ENCODE peak calls at places on chromosome 16, in six cellular contexts. S is body of pancreas, L is esophagus muscularis mucosa, F is tibial nerve, H is ovary, X is gastrocnemius medialis. O is an unnamed sample.
A peak's percentile ranks its signal among the peaks of the same experiment; 100 is the strongest.

GRCh38 chr16:4386951-4387565 is 15.4 kb downstream of the VASN start:
- DNase-seq in S (no peak), L (no peak), F (no peak), H (no peak), X (no peak), O (no peak)

GRCh38 chr16:52271088-52271487 is 275.9 kb downstream of the TOX3 start:
- DNase-seq in S (no peak), L (no peak), F (no peak), H (no peak), X (no peak), O (no peak)

GRCh38 chr16:78579020-78579419 is 479.6 kb downstream of the WWOX start:
- DNase-seq in S (no peak), L (no peak), F (no peak), H (no peak), X (no peak), O (no peak)

GRCh38 chr16:87848676-87849345 is 20.5 kb downstream of the SLC7A5 start:
- DNase-seq in S (peak; percentile 56), L (no peak), F (no peak), H (no peak), X (no peak), O (no peak)

GRCh38 chr16:4105848-4106247 is 10.4 kb downstream of the ADCY9 start:
- DNase-seq in S (no peak), L (no peak), F (no peak), H (no peak), X (no peak), O (no peak)

GRCh38 chr16:61890346-61890745 is 145.9 kb downstream of the CDH8 start:
- DNase-seq in S (no peak), L (no peak), F (no peak), H (no peak), X (no peak), O (no peak)

GRCh38 chr16:84165746-84166145 is 20.6 kb downstream of the DNAAF1 start:
- DNase-seq in S (no peak), L (no peak), F (no peak), H (no peak), X (no peak), O (no peak)

GRCh38 chr16:88870608-88871348 is 4.3 kb upstream of the PABPN1L start:
- DNase-seq in S (no peak), L (no peak), F (no peak), H (no peak), X (no peak), O (no peak)

GRCh38 chr16:80527297-80527696 is 13.5 kb upstream of the DYNLRB2 start:
- DNase-seq in S (peak; percentile 12), L (no peak), F (no peak), H (no peak), X (no peak), O (no peak)

GRCh38 chr16:47392114-47392513 is 68.7 kb downstream of the ITFG1 start:
- DNase-seq in S (no peak), L (no peak), F (no peak), H (no peak), X (no peak), O (no peak)

GRCh38 chr16:53080345-53081031 is 25.7 kb downstream of the CHD9 start:
- DNase-seq in S (peak; percentile 17), L (no peak), F (peak; percentile 47), H (peak; percentile 72), X (no peak), O (peak; percentile 65)

GRCh38 chr16:19169081-19169639 is 1.1 kb downstream of the SYT17 start:
- DNase-seq in S (no peak), L (no peak), F (no peak), H (no peak), X (no peak), O (no peak)

GRCh38 chr16:66292241-66292935 is 74.1 kb upstream of the CDH5 start:
- DNase-seq in S (no peak), L (no peak), F (no peak), H (no peak), X (no peak), O (no peak)

GRCh38 chr16:240559-240958 is 5.9 kb downstream of the FAM234A start:
- DNase-seq in S (no peak), L (no peak), F (no peak), H (no peak), X (no peak), O (no peak)

GRCh38 chr16:84907575-84907974 is 87.8 kb downstream of the CRISPLD2 start:
- DNase-seq in S (no peak), L (no peak), F (peak; percentile 62), H (no peak), X (peak; percentile 32), O (no peak)

GRCh38 chr16:275041-275621 is 613 bp downstream of the RGS11 start:
- DNase-seq in S (no peak), L (no peak), F (no peak), H (no peak), X (no peak), O (no peak)

GRCh38 chr16:77234611-77235010 is 35.4 kb downstream of the SYCE1L start:
- DNase-seq in S (no peak), L (no peak), F (no peak), H (no peak), X (no peak), O (no peak)

GRCh38 chr16:67248401-67249177 is at the start of gene SLC9A5:
- DNase-seq in S (peak; percentile 25), L (no peak), F (no peak), H (peak; percentile 63), X (no peak), O (no peak)

GRCh38 chr16:65845466-65846209 is 520.9 kb upstream of the CDH5 start:
- DNase-seq in S (no peak), L (no peak), F (no peak), H (no peak), X (no peak), O (no peak)

GRCh38 chr16:1923299-1924034 is 5.3 kb upstream of the HS3ST6 start:
- DNase-seq in S (no peak), L (no peak), F (no peak), H (no peak), X (no peak), O (no peak)
- TF ChIP-seq CTCF in S (peak; percentile 23), L (no peak), F (no peak), H (no peak), X (peak; percentile 22), O (peak; percentile 31)

GRCh38 chr16:31664683-31665482 is 137.2 kb downstream of the AHSP start:
- DNase-seq in S (no peak), L (no peak), F (no peak), H (no peak), X (no peak), O (no peak)
- H3K9me3 ChIP-seq in S (no peaks in the 10 kb centered on the region), L (peaks cover 9% of the 10 kb centered on the region), F (peaks cover 15% of the 10 kb centered on the region), H (no peaks in the 10 kb centered on the region), X (no peaks in the 10 kb centered on the region), O (no peaks in the 10 kb centered on the region)

DNA sequence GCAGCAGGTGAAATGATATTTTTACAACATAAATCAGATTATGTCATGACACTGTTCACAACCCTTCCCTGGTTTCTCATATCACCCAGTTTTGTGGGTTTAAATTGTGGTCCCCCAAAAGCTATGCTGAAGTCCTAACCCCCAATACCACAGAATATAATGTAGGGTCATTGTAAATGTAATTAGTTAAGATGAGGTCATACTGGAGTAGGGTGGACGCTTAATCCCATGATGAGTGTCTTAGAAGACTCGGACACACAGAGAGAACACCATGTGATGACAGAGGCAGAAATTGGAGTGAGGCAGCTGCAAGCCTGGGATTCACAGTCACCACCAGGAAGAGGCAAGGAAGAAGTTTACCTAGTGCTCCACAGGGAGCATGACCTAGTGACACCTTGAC is 197.8 kb downstream of the SALL1 start:
- DNase-seq in S (no peak), L (no peak), F (no peak), H (no peak), X (no peak), O (no peak)
- H3K27me3 ChIP-seq in S (no peaks in the 10 kb centered on the region), L (no peaks in the 10 kb centered on the region), F (no peaks in the 10 kb centered on the region), H (no peaks in the 10 kb centered on the region), X (no peaks in the 10 kb centered on the region), O (no peaks in the 10 kb centered on the region)

DNA sequence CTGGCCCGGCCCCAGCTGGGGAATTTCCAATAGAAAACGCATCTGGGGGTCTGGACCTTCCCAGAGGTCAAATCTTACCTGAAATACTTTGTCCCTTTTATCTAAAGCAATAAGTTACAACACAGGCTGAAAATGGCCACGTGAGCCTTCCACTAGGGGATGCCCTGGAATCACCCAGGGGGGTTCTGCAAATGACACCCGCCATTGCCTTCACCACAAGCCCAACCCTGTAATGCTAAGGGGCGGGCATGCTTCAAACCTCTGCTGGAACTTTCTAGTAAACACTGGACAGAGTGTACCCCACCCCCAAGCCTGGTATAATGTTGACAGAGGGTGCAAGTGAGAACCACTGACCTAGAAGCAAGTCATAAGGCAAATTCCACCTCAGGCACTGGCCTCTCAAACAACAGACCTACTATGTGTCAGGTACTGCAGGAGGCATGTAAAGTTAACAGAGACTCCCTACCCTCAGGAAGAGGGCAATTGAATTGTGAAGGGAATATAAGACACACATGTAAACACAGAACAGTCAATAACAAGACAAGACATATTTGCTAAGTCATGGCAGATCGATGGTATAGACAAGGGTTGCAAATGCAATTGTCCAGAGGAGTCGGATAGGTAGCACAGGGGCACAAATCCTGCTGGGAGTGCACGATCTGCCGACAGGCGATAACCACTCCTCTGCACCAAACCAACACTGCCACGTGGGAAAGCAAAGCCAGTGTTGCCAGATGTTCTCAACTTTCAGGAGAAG is 59.0 kb downstream of the ARHGAP17 start:
- DNase-seq in S (no peak), L (no peak), F (no peak), H (no peak), X (no peak), O (no peak)
- TF ChIP-seq CTCF in S (no peak), L (no peak), F (no peak), H (no peak), X (no peak), O (no peak)

DNA sequence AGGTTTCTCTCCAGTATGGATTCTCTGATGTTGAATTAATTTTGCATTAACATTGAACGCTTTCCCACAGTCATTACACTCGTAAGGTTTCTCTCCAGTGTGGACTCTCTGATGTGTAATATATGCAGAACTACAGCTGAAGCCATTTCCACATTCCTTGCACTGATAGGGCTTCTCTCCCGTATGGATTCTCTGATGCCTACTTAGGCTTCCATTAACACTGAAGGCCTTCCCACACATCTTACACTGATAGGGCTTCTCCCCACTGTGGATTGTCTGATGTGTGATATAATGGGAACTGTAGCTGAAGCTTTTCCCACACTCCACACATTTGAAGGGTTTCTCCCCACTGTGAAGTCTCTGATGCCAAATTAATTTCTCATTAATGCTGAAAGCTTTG is 7.2 kb upstream of the TLE7 start:
- DNase-seq in S (no peak), L (no peak), F (no peak), H (no peak), X (no peak), O (no peak)
- H3K9me3 ChIP-seq in S (peaks cover 4% of the 10 kb centered on the region), L (peaks cover 90% of the 10 kb centered on the region), F (peaks cover 100% of the 10 kb centered on the region), H (peaks cover 69% of the 10 kb centered on the region), X (peaks cover 15% of the 10 kb centered on the region), O (peaks cover 70% of the 10 kb centered on the region)

DNA sequence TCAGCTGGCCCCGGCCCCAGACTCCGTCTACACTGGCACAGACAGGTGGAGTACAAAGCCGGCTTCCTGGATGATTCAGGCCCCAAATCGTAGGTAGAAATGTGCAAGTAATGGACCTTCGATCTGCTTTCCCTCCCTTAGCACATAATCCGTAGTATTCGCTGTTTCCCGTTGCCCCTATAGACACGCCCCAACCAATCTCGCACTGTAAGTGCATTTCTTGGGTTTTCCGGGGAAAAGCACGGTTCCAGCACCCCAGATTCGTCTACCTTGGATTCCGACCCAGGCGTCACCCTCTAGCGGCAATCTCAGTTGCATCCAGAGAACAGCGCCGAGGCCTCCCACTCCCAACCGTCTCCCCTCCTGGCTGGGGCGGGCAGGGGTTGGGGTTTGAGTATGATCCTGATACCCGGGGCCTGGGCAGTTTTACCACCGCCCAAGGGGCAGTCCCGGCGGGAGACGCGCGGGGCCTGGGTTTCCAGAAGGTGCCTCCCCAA is 12.1 kb upstream of the FOXF1 start:
- DNase-seq in S (no peak), L (no peak), F (no peak), H (no peak), X (no peak), O (no peak)
- H3K27me3 ChIP-seq in S (peaks cover 32% of the 10 kb centered on the region), L (peaks cover 8% of the 10 kb centered on the region), F (peaks cover 100% of the 10 kb centered on the region), H (no peaks in the 10 kb centered on the region), X (peaks cover 100% of the 10 kb centered on the region), O (no peaks in the 10 kb centered on the region)

O was measured in AG04450.